ENCODE peak calls at places on chromosomes 5 and 9, in six cellular contexts. W is left lung, X is HepG2, E is fibroblast of lung, Y is suprapubic skin, C is small intestine. Z is an unnamed sample.

GRCh38 chr9:34256987-34257585 is 72.0 kb downstream of the KIF24 start:
- DNase-seq in W (no peak), X (no peak), E (no peak), C (no peak), Y (peak; percentile 87), Z (no peak)

GRCh38 chr5:179319741-179320281 is 25.4 kb downstream of the ADAMTS2 start:
- DNase-seq in W (peak; percentile 60), C (no peak), Y (peak; percentile 65), X (no peak), E (peak; percentile 76), Z (no peak)

GRCh38 chr5:180010636-180011035 is 60.9 kb downstream of the RNF130 start:
- DNase-seq in E (no peak), Y (no peak), W (no peak), C (no peak), X (no peak), Z (no peak)

GRCh38 chr9:91274950-91275349 is 86.8 kb downstream of the AUH start:
- DNase-seq in Y (no peak), C (no peak), E (no peak), W (no peak), X (no peak), Z (no peak)

GRCh38 chr9:126592461-126592860 is 21.3 kb upstream of the LMX1B start:
- DNase-seq in X (no peak), Y (no peak), C (no peak), W (no peak), E (no peak), Z (no peak)

GRCh38 chr9:124980434-124980833 is 39.6 kb upstream of the GOLGA1 start:
- DNase-seq in E (no peak), W (no peak), X (no peak), Y (no peak), C (no peak), Z (no peak)

GRCh38 chr9:109329274-109330258 is 8.7 kb upstream of the EPB41L4B start:
- DNase-seq in E (peak; percentile 83), X (peak; percentile 27), Y (peak; percentile 87), W (peak; percentile 81), C (peak; percentile 86), Z (no peak)

GRCh38 chr9:135522137-135522877 is 1.1 kb downstream of the LCN1 start:
- DNase-seq in E (no peak), X (no peak), Y (peak; percentile 67), C (no peak), W (peak; percentile 57), Z (no peak)

DNA sequence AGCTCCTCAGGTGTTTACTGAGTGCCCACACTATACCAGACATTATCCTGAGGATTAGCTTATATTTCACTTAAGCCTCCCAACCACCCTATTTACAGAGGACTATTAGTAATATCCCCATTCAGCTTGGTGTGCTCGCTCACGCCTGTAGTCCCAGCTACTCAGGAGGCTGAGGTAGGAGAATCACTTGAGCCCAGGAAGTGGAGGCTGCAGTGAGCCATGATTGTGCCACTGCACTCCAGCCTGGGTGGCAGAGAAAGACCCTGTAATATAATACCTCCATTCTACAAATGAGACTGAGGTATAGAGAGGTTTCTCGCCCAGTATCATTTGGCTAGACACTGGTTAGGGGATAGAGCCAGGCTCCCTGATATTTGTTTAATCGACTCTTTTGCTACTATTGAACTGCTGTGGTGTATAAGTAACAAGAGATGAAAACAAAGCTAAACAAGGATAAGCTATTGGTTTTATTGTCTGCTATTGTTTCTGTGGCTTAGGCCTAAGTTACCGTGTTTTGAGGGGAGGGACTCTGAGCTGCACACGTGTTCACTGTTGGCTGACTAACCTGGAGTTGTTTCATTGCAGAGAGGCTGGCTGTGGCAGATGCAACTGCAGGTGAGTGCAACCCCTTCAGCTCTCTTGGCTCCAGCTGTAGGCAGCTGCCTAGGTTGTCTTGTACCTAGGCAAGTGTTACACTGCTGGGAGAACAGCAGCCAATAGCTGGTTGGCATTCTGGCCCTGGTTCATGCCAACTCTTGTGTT is 17.8 kb upstream of the MATR3 start:
- DNase-seq in E (peak; percentile 17), X (peak; percentile 30), W (no peak), Y (no peak), C (peak; percentile 21), Z (no peak)
- H3K4me1 ChIP-seq in E (peaks cover 22% of the 10 kb centered on the region), X (peaks cover 88% of the 10 kb centered on the region), W (peaks cover 17% of the 10 kb centered on the region), Y (peaks cover 66% of the 10 kb centered on the region), C (peaks cover 11% of the 10 kb centered on the region), Z (peaks cover 21% of the 10 kb centered on the region)

GRCh38 chr9:1947438-1947837 is 67.7 kb upstream of the SMARCA2 start:
- DNase-seq in Y (no peak), C (no peak), X (no peak), E (no peak), W (no peak), Z (no peak)

GRCh38 chr9:1941989-1942388 is 73.2 kb upstream of the SMARCA2 start:
- DNase-seq in W (no peak), X (no peak), Y (no peak), E (no peak), C (no peak), Z (no peak)

GRCh38 chr9:1951446-1951845 is 63.7 kb upstream of the SMARCA2 start:
- DNase-seq in C (no peak), E (no peak), X (no peak), Y (no peak), W (no peak), Z (no peak)

GRCh38 chr9:1946506-1946905 is 68.6 kb upstream of the SMARCA2 start:
- DNase-seq in E (no peak), W (no peak), Y (no peak), X (no peak), C (no peak), Z (no peak)
- H3K4me1 ChIP-seq in E (no peaks in the 10 kb centered on the region), W (no peaks in the 10 kb centered on the region), Y (no peaks in the 10 kb centered on the region), X (no peaks in the 10 kb centered on the region), C (no peaks in the 10 kb centered on the region), Z (no peaks in the 10 kb centered on the region)

DNA sequence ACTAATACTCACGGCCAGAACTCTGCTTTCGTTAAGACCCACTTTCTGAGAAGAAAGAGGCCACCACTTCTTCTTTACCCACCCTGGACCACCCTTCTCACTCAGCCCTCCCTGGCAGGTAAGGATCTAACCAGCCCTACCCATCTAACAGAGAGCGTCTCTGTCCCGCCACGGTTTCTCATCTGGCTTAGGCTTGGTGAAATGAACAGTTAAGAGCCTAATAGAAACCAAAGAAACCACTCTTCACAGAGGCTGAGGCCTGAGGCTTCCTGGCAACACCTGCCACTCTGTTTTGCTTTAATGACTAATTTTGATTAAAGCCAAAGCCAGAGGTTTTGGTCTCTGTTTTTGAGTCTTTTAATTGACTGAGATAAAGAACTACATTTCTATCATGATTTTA is 354.1 kb upstream of the SLC30A5 start:
- DNase-seq in W (no peak), X (no peak), Y (no peak), E (no peak), C (no peak), Z (no peak)
- H3K4me1 ChIP-seq in W (no peaks in the 10 kb centered on the region), X (no peaks in the 10 kb centered on the region), Y (no peaks in the 10 kb centered on the region), E (no peaks in the 10 kb centered on the region), C (no peaks in the 10 kb centered on the region), Z (no peaks in the 10 kb centered on the region)

GRCh38 chr5:98489021-98489420 is 284.4 kb upstream of the RGMB start:
- DNase-seq in C (no peak), X (no peak), E (no peak), W (no peak), Y (no peak), Z (no peak)

GRCh38 chr5:98482321-98483111 is 290.9 kb upstream of the RGMB start:
- DNase-seq in E (no peak), W (no peak), Y (no peak), X (no peak), C (no peak), Z (no peak)

DNA sequence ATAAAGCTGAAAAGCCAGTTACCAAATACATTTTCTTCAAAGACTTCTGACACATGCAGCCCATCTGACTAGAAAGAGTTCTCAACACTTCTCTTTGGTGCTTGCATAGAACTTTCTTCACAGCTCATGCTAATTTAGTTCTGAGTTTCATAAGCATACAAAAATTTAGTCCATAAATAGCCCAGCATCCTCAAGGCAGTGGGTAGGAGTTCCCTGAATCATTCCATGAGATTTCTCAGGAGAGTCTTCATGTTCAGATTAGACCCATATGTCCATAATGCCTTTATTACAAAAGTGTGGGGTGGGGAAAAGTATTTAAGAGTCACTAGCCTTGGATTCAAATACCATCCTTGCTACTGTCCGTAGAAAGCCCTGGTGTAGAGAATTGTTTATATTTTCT is 290.2 kb upstream of the RGMB start:
- DNase-seq in W (no peak), C (no peak), X (no peak), E (peak; percentile 66), Y (no peak), Z (no peak)
- H3K4me1 ChIP-seq in W (no peaks in the 10 kb centered on the region), C (no peaks in the 10 kb centered on the region), X (no peaks in the 10 kb centered on the region), E (peaks cover 4% of the 10 kb centered on the region), Y (no peaks in the 10 kb centered on the region), Z (no peaks in the 10 kb centered on the region)